ENCODE peak calls at places on chromosomes 1 and 21, in nine cellular contexts. C, F, K, G, R, U, Q, W and T are unnamed samples.
A peak's percentile ranks its signal among the peaks of the same experiment; 100 is the strongest.

GRCh38 chr1:168437821-168438220 is 106.0 kb downstream of the XCL2 start:
- DNase-seq in G (no peak), K (no peak), F (no peak), U (no peak), R (no peak), Q (no peak), W (no peak), C (no peak), T (no peak)

GRCh38 chr1:25456502-25456901 is 25.8 kb downstream of the MACO1 start:
- DNase-seq in Q (no peak), U (no peak), C (no peak), G (peak; percentile 47), R (no peak), K (no peak), F (no peak), W (no peak), T (no peak)

GRCh38 chr1:6941786-6942185 is 156.5 kb downstream of the CAMTA1 start:
- DNase-seq in Q (no peak), K (no peak), G (no peak), R (no peak), U (no peak), F (no peak), C (no peak), W (no peak), T (no peak)

GRCh38 chr1:3275471-3276340 is 178.8 kb upstream of the ARHGEF16 start:
- DNase-seq in F (peak; percentile 41), K (no peak), G (no peak), C (no peak), U (no peak), W (peak; percentile 13), Q (no peak), R (no peak), T (no peak)

GRCh38 chr1:165138960-165139359 is 217.6 kb downstream of the LMX1A start:
- DNase-seq in W (no peak), G (no peak), Q (no peak), K (no peak), C (no peak), F (no peak), R (no peak), U (no peak), T (no peak)

GRCh38 chr1:226783202-226783601 is 44.1 kb upstream of the ITPKB start:
- DNase-seq in Q (no peak), W (no peak), F (no peak), G (no peak), K (no peak), U (no peak), R (no peak), C (no peak), T (no peak)

GRCh38 chr1:235351441-235351840 is 15.8 kb upstream of the TBCE start:
- DNase-seq in G (no peak), Q (no peak), F (no peak), W (no peak), U (no peak), C (no peak), R (no peak), K (no peak), T (no peak)

GRCh38 chr1:200153277-200154055 is 126.0 kb downstream of the NR5A2 start:
- DNase-seq in R (peak; percentile 23), Q (peak; percentile 4), C (no peak), W (no peak), G (no peak), U (no peak), F (no peak), K (no peak), T (no peak)

GRCh38 chr1:119376594-119376993 is 8.0 kb downstream of the HAO2 start:
- DNase-seq in U (no peak), R (no peak), W (no peak), K (no peak), G (no peak), Q (no peak), C (no peak), F (no peak), T (no peak)

GRCh38 chr1:244100691-244101453 is 49.8 kb downstream of the ZBTB18 start:
- DNase-seq in C (no peak), W (no peak), G (no peak), U (no peak), Q (no peak), R (no peak), F (peak; percentile 9), K (no peak), T (no peak)

GRCh38 chr1:223264529-223264928 is 99.4 kb downstream of the SUSD4 start:
- DNase-seq in F (no peak), K (no peak), U (no peak), W (no peak), C (no peak), Q (no peak), G (no peak), R (no peak), T (no peak)

GRCh38 chr21:44524412-44525371 is 15.3 kb downstream of the KRTAP10-1 start:
- DNase-seq in U (no peak), Q (no peak), G (no peak), W (no peak), K (no peak), R (no peak), C (no peak), F (no peak), T (no peak)

GRCh38 chr1:67610450-67610849 is 74.6 kb upstream of the GADD45A start:
- DNase-seq in G (no peak), C (no peak), Q (no peak), K (no peak), F (no peak), W (no peak), R (no peak), U (no peak), T (no peak)

GRCh38 chr1:180973360-180973759 is 49.3 kb downstream of the STX6 start:
- DNase-seq in U (no peak), Q (no peak), C (no peak), K (no peak), R (no peak), W (no peak), G (no peak), F (no peak), T (no peak)

GRCh38 chr1:181551249-181551648 is 67.9 kb downstream of the CACNA1E start:
- DNase-seq in U (no peak), W (no peak), K (no peak), Q (no peak), G (no peak), R (no peak), C (peak; percentile 28), F (no peak), T (no peak)

GRCh38 chr1:200415693-200416593 is 6.1 kb upstream of the ZNF281 start:
- DNase-seq in F (peak; percentile 81), W (peak; percentile 91), Q (no peak), R (no peak), G (no peak), K (peak; percentile 34), C (no peak), U (no peak), T (peak; percentile 82)

GRCh38 chr1:43822040-43822439 is 111.6 kb upstream of the ARTN start:
- DNase-seq in R (no peak), K (no peak), F (peak; percentile 92), W (peak; percentile 55), U (no peak), C (no peak), G (no peak), Q (no peak), T (peak; percentile 92)

GRCh38 chr1:33902486-33903209 is 38.8 kb downstream of the HMGB4 start:
- DNase-seq in W (no peak), K (no peak), Q (no peak), U (no peak), G (no peak), C (no peak), R (no peak), F (peak; percentile 48), T (no peak)

GRCh38 chr1:5990913-5991783 is 1.1 kb downstream of the NPHP4 start:
- DNase-seq in U (no peak), G (no peak), F (peak; percentile 77), W (no peak), R (no peak), Q (peak; percentile 36), C (peak; percentile 87), K (no peak), T (no peak)

GRCh38 chr21:45404726-45405270 is at the start of gene COL18A1:
- DNase-seq in G (no peak), U (no peak), Q (peak; percentile 23), R (peak; percentile 31), C (peak; percentile 91), F (peak; percentile 91), W (no peak), K (no peak), T (no peak)

GRCh38 chr1:55696181-55696580 is 481.0 kb upstream of the USP24 start:
- DNase-seq in F (peak; percentile 83), U (no peak), R (no peak), W (peak; percentile 78), Q (no peak), G (no peak), K (no peak), C (no peak), T (peak; percentile 91)

GRCh38 chr1:76317299-76317913 is 242.9 kb downstream of the ST6GALNAC3 start:
- DNase-seq in K (no peak), U (no peak), F (no peak), C (no peak), W (no peak), R (no peak), G (no peak), Q (no peak), T (no peak)